ENCODE peak calls at places on chromosome 13, in eight cellular contexts. A, E, U, Z, S, R, D and F are unnamed samples. For H3K4me1, the result is how much of the 10 kb centered on the place peaks cover.

GRCh38 chr13:106432636-106433035 is 102.8 kb downstream of the EFNB2 start:
- DNase-seq in D (no peak), S (no peak), R (no peak), A (peak), Z (no peak), U (no peak), E (peak), F (no peak)

GRCh38 chr13:62167650-62168172 is 752.1 kb upstream of the PCDH20 start:
- DNase-seq in A (no peak), R (no peak), D (no peak), S (no peak), Z (no peak), E (no peak), U (no peak), F (no peak)

GRCh38 chr13:46405457-46405856 is 18.4 kb upstream of the RUBCNL start:
- DNase-seq in E (no peak), R (no peak), S (no peak), U (no peak), D (no peak), Z (no peak), A (no peak), F (no peak)

GRCh38 chr13:67118277-67118676 is 111.9 kb downstream of the PCDH9 start:
- DNase-seq in D (no peak), E (no peak), A (no peak), Z (no peak), S (no peak), U (no peak), R (no peak), F (no peak)

GRCh38 chr13:90541346-90541745 is 806.1 kb upstream of the MIR17HG start:
- DNase-seq in D (no peak), U (no peak), S (no peak), A (no peak), R (no peak), E (no peak), Z (no peak), F (no peak)

GRCh38 chr13:100363874-100364273 is 224.7 kb downstream of the GGACT start:
- DNase-seq in D (no peak), R (no peak), A (no peak), S (no peak), U (no peak), E (no peak), Z (no peak), F (no peak)

GRCh38 chr13:66210677-66211076 is 1019.5 kb downstream of the PCDH9 start:
- DNase-seq in U (no peak), R (no peak), E (no peak), Z (no peak), D (no peak), A (peak), S (no peak), F (no peak)

GRCh38 chr13:113832204-113832603 is 31.7 kb downstream of the GAS6 start:
- DNase-seq in R (no peak), D (no peak), U (peak), S (no peak), E (no peak), A (peak), Z (no peak), F (no peak)

GRCh38 chr13:114025432-114026127 is 51.7 kb upstream of the C13orf46 start:
- DNase-seq in D (no peak), Z (no peak), A (no peak), S (no peak), R (no peak), E (no peak), U (peak), F (no peak)

GRCh38 chr13:46530084-46530935 is 22.7 kb upstream of the LRCH1 start:
- DNase-seq in Z (no peak), A (no peak), R (no peak), S (no peak), D (no peak), U (no peak), E (no peak), F (no peak)

GRCh38 chr13:46831588-46832194 is 34.7 kb upstream of the ESD start:
- DNase-seq in D (peak), E (peak), S (peak), R (peak), Z (no peak), U (no peak), A (peak), F (no peak)

GRCh38 chr13:44068737-44069136 is 189.0 kb downstream of the LACC1 start:
- DNase-seq in Z (no peak), S (peak), A (no peak), D (no peak), U (no peak), E (peak), R (no peak), F (no peak)

GRCh38 chr13:23349127-23349897 is 84.2 kb downstream of the SACS start:
- DNase-seq in E (no peak), R (no peak), D (no peak), U (no peak), S (no peak), Z (no peak), A (no peak), F (no peak)

GRCh38 chr13:105513448-105513847 is 1022.0 kb downstream of the EFNB2 start:
- DNase-seq in A (no peak), R (no peak), D (no peak), S (no peak), E (no peak), Z (no peak), U (no peak), F (no peak)

GRCh38 chr13:19822673-19823072 is 39.9 kb upstream of the PSPC1 start:
- DNase-seq in U (no peak), A (no peak), E (no peak), S (no peak), Z (no peak), R (no peak), D (no peak), F (no peak)

GRCh38 chr13:59016250-59016649 is 1147.5 kb downstream of the DIAPH3 start:
- DNase-seq in D (no peak), U (no peak), A (no peak), E (no peak), S (no peak), Z (no peak), R (no peak), F (no peak)

GRCh38 chr13:45219938-45220375 is 19.1 kb upstream of the KCTD4 start:
- DNase-seq in S (peak), Z (no peak), R (no peak), U (no peak), E (peak), A (peak), D (no peak), F (no peak)

GRCh38 chr13:41788552-41788951 is 172.4 kb downstream of the VWA8 start:
- DNase-seq in U (no peak), D (no peak), A (no peak), S (no peak), Z (no peak), E (peak), R (no peak), F (no peak)

GRCh38 chr13:62524061-62524460 is 1108.4 kb upstream of the PCDH20 start:
- DNase-seq in D (no peak), R (no peak), S (no peak), A (no peak), U (no peak), Z (no peak), E (no peak), F (no peak)

GRCh38 chr13:63345835-63346234 is 1930.2 kb upstream of the PCDH20 start:
- DNase-seq in Z (no peak), A (no peak), S (no peak), R (no peak), D (no peak), E (no peak), U (no peak), F (no peak)

GRCh38 chr13:20525601-20526544 is at the start of gene CRYL1:
- DNase-seq in D (peak), A (peak), S (peak), R (peak), E (peak), Z (peak), U (peak), F (peak)

GRCh38 chr13:91154553-91154952 is 192.9 kb upstream of the MIR17HG start:
- DNase-seq in S (peak), U (no peak), R (no peak), A (no peak), E (peak), D (no peak), Z (no peak), F (no peak)

GRCh38 chr13:85313761-85314503 is 485.3 kb downstream of the SLITRK6 start:
- DNase-seq in D (no peak), R (no peak), S (no peak), E (peak), Z (no peak), A (peak), U (no peak), F (no peak)

GRCh38 chr13:74066937-74067336 is 67.3 kb downstream of the KLF12 start:
- DNase-seq in E (no peak), D (no peak), Z (no peak), A (no peak), S (no peak), U (no peak), R (no peak), F (no peak)

GRCh38 chr13:38496956-38497355 is 147.3 kb downstream of the UFM1 start:
- DNase-seq in D (no peak), E (no peak), R (no peak), U (no peak), Z (no peak), A (no peak), S (no peak), F (no peak)

GRCh38 chr13:21061077-21061945 is at the start of gene LATS2:
- DNase-seq in A (peak), D (peak), S (peak), E (peak), Z (peak), R (peak), U (peak), F (peak)

GRCh38 chr13:114313061-114313860 is 1.0 kb upstream of the CHAMP1 start:
- DNase-seq in U (no peak), D (no peak), E (peak), Z (no peak), S (no peak), R (no peak), A (no peak), F (peak)

GRCh38 chr13:75996582-75996981 is 360.5 kb downstream of the LMO7 start:
- DNase-seq in E (no peak), S (no peak), R (no peak), A (no peak), D (no peak), Z (no peak), U (no peak), F (no peak)

GRCh38 chr13:44739539-44739938 is 163.4 kb upstream of the TSC22D1 start:
- DNase-seq in U (no peak), D (no peak), Z (no peak), R (no peak), A (no peak), S (no peak), E (peak), F (no peak)

GRCh38 chr13:77779461-77780272 is 82.2 kb downstream of the SLAIN1 start:
- DNase-seq in E (peak), S (peak), U (no peak), D (peak), A (peak), Z (no peak), R (peak), F (no peak)

GRCh38 chr13:73231456-73231855 is 172.7 kb downstream of the KLF5 start:
- DNase-seq in D (no peak), E (no peak), A (no peak), S (no peak), Z (no peak), U (no peak), R (no peak), F (no peak)

GRCh38 chr13:113060557-113061270 is 44.9 kb upstream of the F7 start:
- DNase-seq in R (no peak), U (peak), D (no peak), S (no peak), E (no peak), Z (no peak), A (no peak), F (peak)

GRCh38 chr13:110318920-110319319 is 11.8 kb downstream of the COL4A2 start:
- DNase-seq in U (no peak), R (no peak), S (no peak), Z (no peak), D (no peak), E (no peak), A (no peak), F (no peak)

GRCh38 chr13:110319774-110320509 is 12.9 kb downstream of the COL4A2 start:
- DNase-seq in Z (peak), E (peak), S (no peak), R (no peak), U (no peak), A (peak), D (peak), F (no peak)

GRCh38 chr13:110322126-110322827 is 15.2 kb downstream of the COL4A2 start:
- DNase-seq in S (no peak), E (no peak), U (no peak), Z (peak), A (no peak), R (no peak), D (no peak), F (no peak)

GRCh38 chr13:110319397-110319773 is 12.3 kb downstream of the COL4A2 start:
- DNase-seq in A (no peak), Z (no peak), U (no peak), S (no peak), R (no peak), E (no peak), D (no peak), F (no peak)

DNA sequence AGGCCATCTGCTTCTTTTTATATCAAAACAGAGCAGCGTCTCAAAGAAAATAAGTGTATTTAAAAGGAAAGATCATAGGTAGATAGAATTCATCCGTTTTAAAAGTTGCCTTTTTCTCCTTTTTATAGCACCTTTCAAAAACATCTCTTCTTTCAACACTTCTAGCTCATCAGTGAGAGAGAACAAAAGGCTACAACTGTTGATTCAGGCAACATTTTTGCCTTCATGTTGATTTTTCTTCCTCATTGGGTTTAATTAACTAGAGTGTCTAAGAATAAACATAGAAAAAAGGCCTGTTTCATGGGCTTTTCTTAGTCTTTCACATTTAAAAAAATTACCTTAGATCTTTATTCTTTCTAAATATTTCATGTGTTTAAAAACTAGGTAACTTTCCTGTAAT is 13.6 kb downstream of the COL4A2 start:
- DNase-seq in R (no peak), D (no peak), Z (no peak), A (no peak), S (no peak), U (no peak), E (no peak), F (no peak)
- H3K4me1 ChIP-seq in R (under half), D (under half), Z (half or more), A (half or more), S (under half), U (under half), E (under half), F (under half)

GRCh38 chr13:51600703-51601102 is 16.4 kb downstream of the WDFY2 start:
- DNase-seq in D (no peak), A (no peak), Z (no peak), R (no peak), U (no peak), S (no peak), E (no peak), F (no peak)
- H3K4me1 ChIP-seq in D (half or more), A (under half), Z (under half), R (under half), U (under half), S (under half), E (under half), F (under half)

DNA sequence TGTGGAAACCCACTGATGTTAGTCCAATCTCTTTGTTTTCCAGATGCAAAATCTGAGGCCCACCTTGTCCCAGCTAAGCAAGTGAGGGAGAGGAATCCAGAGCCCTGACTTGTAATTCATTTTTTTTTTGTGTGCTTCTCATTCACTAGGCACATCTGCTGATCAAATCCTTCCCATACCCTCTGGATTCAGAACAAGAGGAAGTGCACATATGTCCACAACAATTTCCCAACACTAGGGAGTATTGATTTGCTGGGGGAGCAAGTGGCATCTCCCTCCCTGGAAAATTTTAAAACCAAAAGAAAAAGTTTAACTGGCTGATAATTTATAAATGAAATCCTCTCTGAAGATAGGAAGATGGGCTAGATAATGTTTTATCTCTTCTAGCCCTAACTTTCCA is 94.6 kb upstream of the RFC3 start:
- DNase-seq in E (no peak), U (no peak), S (no peak), R (no peak), D (no peak), A (no peak), Z (no peak), F (no peak)
- H3K4me1 ChIP-seq in E (under half), U (under half), S (under half), R (under half), D (under half), A (under half), Z (under half), F (under half)

GRCh38 chr13:98556417-98556816 is 20.5 kb downstream of the STK24 start:
- DNase-seq in R (no peak), E (no peak), S (no peak), Z (no peak), U (no peak), A (no peak), D (no peak), F (no peak)
- H3K4me1 ChIP-seq in R (under half), E (under half), S (half or more), Z (half or more), U (under half), A (under half), D (under half), F (half or more)

GRCh38 chr13:42999491-42999890 is 7.5 kb upstream of the EPSTI1 start:
- DNase-seq in U (no peak), E (no peak), Z (no peak), D (no peak), A (no peak), R (no peak), S (no peak), F (no peak)
- H3K4me1 ChIP-seq in U (under half), E (under half), Z (under half), D (under half), A (under half), R (under half), S (under half), F (under half)

GRCh38 chr13:97254809-97255208 is 32.7 kb downstream of the MBNL2 start:
- DNase-seq in S (no peak), D (no peak), E (peak), Z (no peak), U (no peak), R (no peak), A (no peak), F (no peak)
- H3K4me1 ChIP-seq in S (under half), D (half or more), E (under half), Z (half or more), U (half or more), R (under half), A (half or more), F (under half)

DNA sequence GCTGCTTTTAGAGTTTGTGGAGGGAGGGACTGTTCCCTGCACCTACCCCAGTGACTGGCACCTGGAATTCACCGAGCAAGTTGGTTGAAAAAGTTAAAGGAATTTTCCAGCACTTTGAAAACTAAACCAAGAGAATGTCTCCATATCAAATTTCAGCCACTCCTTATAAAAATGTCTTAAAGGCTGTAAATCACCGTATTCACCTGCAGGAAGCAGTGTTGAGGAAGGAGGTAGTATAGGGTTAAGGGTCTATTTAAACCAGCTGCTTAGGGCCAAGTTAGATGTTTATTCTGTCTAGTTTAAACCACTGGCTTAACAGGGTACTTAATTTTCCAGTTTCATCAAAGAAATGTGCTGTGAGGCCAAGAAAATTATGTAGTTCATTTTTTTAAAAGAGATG is 3.8 kb upstream of the RAB20 start:
- DNase-seq in Z (no peak), R (no peak), U (no peak), D (no peak), S (peak), E (peak), A (no peak), F (no peak)
- H3K4me1 ChIP-seq in Z (under half), R (under half), U (under half), D (under half), S (under half), E (under half), A (under half), F (under half)